ENCODE peak calls at places on chromosomes 7 and 10, in four cellular contexts. C is left ventricle myocardium inferior, N is cardiac muscle cell, Q is heart right ventricle. X is an unnamed sample.

GRCh38 chr10:79422178-79422892 is 23.1 kb downstream of the ZCCHC24 start:
- DNase-seq in C (peak; percentile 67), N (peak; percentile 94), Q (no peak), X (no peak)

GRCh38 chr7:17234398-17235021 is 63.9 kb upstream of the AHR start:
- DNase-seq in C (no peak), N (peak; percentile 95), Q (peak; percentile 41), X (peak; percentile 13)

GRCh38 chr7:151384776-151385625 is 24.8 kb downstream of the WDR86 start:
- DNase-seq in C (peak; percentile 7), N (no peak), Q (no peak), X (no peak)

GRCh38 chr7:95723583-95724180 is 48.7 kb upstream of the DYNC1I1 start:
- DNase-seq in C (no peak), N (peak; percentile 63), Q (peak; percentile 37), X (no peak)

GRCh38 chr10:92284112-92284704 is 6.7 kb downstream of the CPEB3 start:
- DNase-seq in C (no peak), N (peak; percentile 71), Q (no peak), X (no peak)

GRCh38 chr7:86914468-86915054 is 144.9 kb downstream of the ELAPOR2 start:
- DNase-seq in C (no peak), N (peak; percentile 46), Q (no peak), X (no peak)

GRCh38 chr7:22672892-22673637 is 53.9 kb upstream of the IL6 start:
- DNase-seq in C (no peak), N (no peak), Q (no peak), X (no peak)

GRCh38 chr7:76333388-76334101 is 25.2 kb downstream of the YWHAG start:
- DNase-seq in C (peak; percentile 80), N (peak; percentile 44), Q (peak; percentile 74), X (peak; percentile 78)

GRCh38 chr7:105934577-105935185 is 28.4 kb upstream of the CDHR3 start:
- DNase-seq in C (no peak), N (peak; percentile 80), Q (peak; percentile 16), X (no peak)

GRCh38 chr7:43004076-43004475 is 71.9 kb downstream of the MRPL32 start:
- DNase-seq in C (no peak), N (peak; percentile 9), Q (no peak), X (no peak)

GRCh38 chr7:66847879-66848810 is 72.9 kb upstream of the TMEM248 start:
- DNase-seq in C (no peak), N (peak; percentile 82), Q (no peak), X (no peak)

GRCh38 chr7:54773472-54774399 is 14.7 kb upstream of the SEC61G start:
- DNase-seq in C (peak; percentile 78), N (peak; percentile 89), Q (peak; percentile 80), X (peak; percentile 73)

GRCh38 chr7:82985144-82985802 is 177.4 kb downstream of the PCLO start:
- DNase-seq in C (no peak), N (no peak), Q (no peak), X (no peak)

GRCh38 chr10:6222755-6223154 is 20.0 kb downstream of the PFKFB3 start:
- DNase-seq in C (no peak), N (no peak), Q (no peak), X (no peak)

GRCh38 chr7:85659364-85659763 is 472.5 kb upstream of the SEMA3D start:
- DNase-seq in C (no peak), N (peak; percentile 6), Q (no peak), X (no peak)

GRCh38 chr10:48493083-48493871 is 111.6 kb downstream of the ARHGAP22 start:
- DNase-seq in C (peak; percentile 54), N (no peak), Q (no peak), X (no peak)

GRCh38 chr10:71290806-71291205 is 28.3 kb upstream of the SLC29A3 start:
- DNase-seq in C (no peak), N (no peak), Q (no peak), X (no peak)

GRCh38 chr10:99681553-99681952 is 22.2 kb downstream of the ENTPD7 start:
- DNase-seq in C (no peak), N (peak; percentile 91), Q (peak; percentile 23), X (peak; percentile 36)

GRCh38 chr10:124389613-124390361 is 28.9 kb downstream of the OAT start:
- DNase-seq in C (no peak), N (no peak), Q (no peak), X (no peak)

GRCh38 chr7:18425873-18426520 is 69.6 kb upstream of the HDAC9 start:
- DNase-seq in C (no peak), N (no peak), Q (no peak), X (no peak)

GRCh38 chr7:29609162-29610030 is 45.8 kb downstream of the PRR15 start:
- DNase-seq in C (no peak), N (peak; percentile 76), Q (no peak), X (no peak)

GRCh38 chr10:99555371-99556224 is 22.9 kb downstream of the NKX2-3 start:
- DNase-seq in C (no peak), N (no peak), Q (no peak), X (no peak)

GRCh38 chr7:83161851-83162401 is 758 bp downstream of the PCLO start:
- DNase-seq in C (no peak), N (no peak), Q (no peak), X (no peak)

DNA sequence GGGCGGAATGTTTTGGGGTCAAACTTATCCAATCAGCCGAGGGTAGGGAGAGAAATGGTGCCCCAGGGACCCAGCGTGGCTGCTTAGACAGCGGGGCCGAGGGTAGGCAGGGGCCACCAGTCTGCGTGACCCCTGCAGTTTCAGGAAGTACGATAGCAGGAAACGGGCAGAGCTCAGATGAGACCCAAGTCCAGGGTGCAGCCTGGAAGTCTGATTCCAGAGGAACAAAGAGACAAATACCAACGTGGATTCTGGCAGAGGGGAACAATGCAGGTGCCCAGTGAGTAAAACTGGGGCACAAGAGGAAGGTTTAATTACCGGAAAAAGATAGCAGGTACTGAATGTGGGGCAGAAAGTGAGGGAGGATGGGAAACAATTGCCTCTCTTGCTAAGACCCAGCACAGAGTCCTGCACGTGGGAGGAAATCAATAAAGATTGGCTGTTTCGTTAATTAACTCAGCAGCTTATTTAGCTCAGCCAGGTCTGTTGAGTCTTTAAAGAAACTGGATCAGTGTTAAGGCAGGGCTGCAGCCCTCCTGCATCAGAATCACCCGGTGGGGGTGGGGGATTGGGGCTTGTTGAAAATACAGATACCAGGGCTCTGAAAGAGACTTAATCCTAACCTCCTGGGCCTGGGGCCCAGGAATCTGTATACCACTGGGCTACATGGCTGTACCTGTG is 50.4 kb upstream of the NFE2L3 start:
- DNase-seq in C (no peak), N (no peak), Q (no peak), X (peak; percentile 11)
- H3K27ac ChIP-seq in C (peak overlapping the region; percentile 16), N (no peak overlapping the region), Q (peak overlapping the region; percentile 43), X (no peak overlapping the region)

GRCh38 chr10:75597691-75598455 is 166.4 kb downstream of the LRMDA start:
- DNase-seq in C (no peak), N (no peak), Q (no peak), X (no peak)

GRCh38 chr10:75599875-75600648 is 168.6 kb downstream of the LRMDA start:
- DNase-seq in C (no peak), N (no peak), Q (no peak), X (no peak)

GRCh38 chr10:75598998-75599397 is 167.6 kb downstream of the LRMDA start:
- DNase-seq in C (no peak), N (no peak), Q (no peak), X (no peak)

GRCh38 chr10:75596930-75597629 is 165.7 kb downstream of the LRMDA start:
- DNase-seq in C (no peak), N (no peak), Q (no peak), X (no peak)

DNA sequence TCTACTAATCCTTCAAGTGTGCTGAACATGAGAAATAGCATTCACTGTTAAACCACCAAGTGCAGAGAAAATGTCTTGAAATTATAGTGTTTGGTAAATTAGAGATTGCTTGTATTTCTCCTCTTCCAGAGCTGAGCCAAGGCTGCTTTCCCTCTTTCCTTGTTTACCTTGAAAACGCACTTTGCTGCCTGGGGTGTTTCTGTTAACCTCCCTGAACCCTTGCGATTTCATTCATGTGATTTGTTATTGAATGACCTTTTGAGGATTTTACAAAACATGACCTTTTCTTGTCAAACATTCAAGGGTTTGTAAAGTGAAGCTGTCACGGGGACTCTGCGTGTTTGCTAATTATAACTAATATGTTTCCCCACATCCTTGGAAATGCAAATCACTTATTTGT is 169.4 kb downstream of the LRMDA start:
- DNase-seq in C (no peak), N (no peak), Q (no peak), X (no peak)
- H3K4me1 ChIP-seq in C (peaks cover 28% of the 10 kb centered on the region), N (peaks cover 36% of the 10 kb centered on the region), Q (peaks cover under 1% of the 10 kb centered on the region), X (no peaks in the 10 kb centered on the region)

GRCh38 chr7:47380325-47381131 is 201.4 kb downstream of the TNS3 start:
- DNase-seq in C (no peak), N (peak; percentile 85), Q (no peak), X (no peak)
- H3K27ac ChIP-seq in C (peak overlapping the region; percentile 86), N (no peak overlapping the region), Q (peak overlapping the region; percentile 70), X (peak overlapping the region; percentile 32)

GRCh38 chr7:74292757-74293576 is 3.8 kb downstream of the CLIP2 start:
- DNase-seq in C (no peak), N (no peak), Q (no peak), X (no peak)
- H3K4me1 ChIP-seq in C (peaks cover 63% of the 10 kb centered on the region), N (peaks cover 3% of the 10 kb centered on the region), Q (peaks cover 59% of the 10 kb centered on the region), X (peaks cover 7% of the 10 kb centered on the region)

DNA sequence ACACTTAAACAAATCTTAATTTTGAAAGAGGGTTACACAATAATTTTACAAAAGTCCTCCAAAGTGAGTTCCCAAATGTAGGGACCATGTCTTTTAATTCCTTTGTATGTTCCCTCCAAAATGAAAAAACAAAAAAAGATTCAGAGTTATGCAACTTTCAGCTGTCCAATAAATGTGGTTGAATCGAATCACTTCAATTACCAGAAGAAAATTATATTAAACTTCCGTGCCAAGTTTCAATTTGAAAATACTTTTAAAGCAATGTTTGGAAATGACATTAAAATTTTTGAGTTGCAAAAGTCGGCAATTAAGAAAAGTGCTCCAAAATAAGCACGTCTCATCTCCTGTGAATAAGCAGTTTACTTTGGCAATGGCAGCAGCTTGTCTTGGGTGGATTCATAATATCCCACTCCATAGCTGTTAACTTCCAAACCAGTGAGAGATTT is 60.3 kb upstream of the C1GALT1 start:
- DNase-seq in C (no peak), N (peak; percentile 22), Q (no peak), X (no peak)
- H3K27ac ChIP-seq in C (peak overlapping the region; percentile 65), N (no peak overlapping the region), Q (no peak overlapping the region), X (no peak overlapping the region)

X was measured in gastrocnemius medialis.